ENCODE peak calls at places on chromosomes 3 and 15, in five cellular contexts. One of them, this sample, is unnamed.

GRCh38 chr15:91535856-91536500 is 317.5 kb upstream of the SLCO3A1 start:
- DNase-seq in GM12865: no peak
- DNase-seq in CD8-positive, alpha-beta T cell: no peak
- DNase-seq in fibroblast of pulmonary artery: no peak
- DNase-seq in IMR-90: no peak
- DNase-seq in this sample: peak; percentile 64

GRCh38 chr15:61115679-61116078 is 113.4 kb downstream of the RORA start:
- DNase-seq in IMR-90: peak; percentile 3
- DNase-seq in fibroblast of pulmonary artery: no peak
- DNase-seq in GM12865: no peak
- DNase-seq in CD8-positive, alpha-beta T cell: no peak
- DNase-seq in this sample: peak; percentile 12

GRCh38 chr3:187274977-187275338 is 16.6 kb downstream of the MASP1 start:
- DNase-seq in fibroblast of pulmonary artery: no peak
- DNase-seq in IMR-90: no peak
- DNase-seq in CD8-positive, alpha-beta T cell: no peak
- DNase-seq in GM12865: no peak
- DNase-seq in this sample: no peak

GRCh38 chr3:185042357-185042756 is 110.5 kb downstream of the C3orf70 start:
- DNase-seq in IMR-90: no peak
- DNase-seq in fibroblast of pulmonary artery: no peak
- DNase-seq in CD8-positive, alpha-beta T cell: no peak
- DNase-seq in GM12865: no peak
- DNase-seq in this sample: no peak

GRCh38 chr3:146581080-146581601 is 24.0 kb downstream of the PLSCR5 start:
- DNase-seq in IMR-90: no peak
- DNase-seq in GM12865: no peak
- DNase-seq in CD8-positive, alpha-beta T cell: no peak
- DNase-seq in fibroblast of pulmonary artery: peak; percentile 38
- DNase-seq in this sample: no peak

GRCh38 chr3:36993326-36994283 is at the start of gene MLH1:
- DNase-seq in IMR-90: peak; percentile 100
- DNase-seq in GM12865: peak; percentile 100
- DNase-seq in CD8-positive, alpha-beta T cell: peak; percentile 97
- DNase-seq in fibroblast of pulmonary artery: peak; percentile 100
- DNase-seq in this sample: peak; percentile 100

GRCh38 chr3:16063603-16064002 is 110.9 kb upstream of the GALNT15 start:
- DNase-seq in IMR-90: no peak
- DNase-seq in CD8-positive, alpha-beta T cell: no peak
- DNase-seq in GM12865: no peak
- DNase-seq in fibroblast of pulmonary artery: no peak
- DNase-seq in this sample: no peak

GRCh38 chr3:102796856-102797255 is 362.0 kb downstream of the ZPLD1 start:
- DNase-seq in CD8-positive, alpha-beta T cell: no peak
- DNase-seq in GM12865: no peak
- DNase-seq in IMR-90: no peak
- DNase-seq in fibroblast of pulmonary artery: no peak
- DNase-seq in this sample: no peak

GRCh38 chr3:117217355-117217754 is 507.8 kb downstream of the TUSC7 start:
- DNase-seq in IMR-90: peak; percentile 74
- DNase-seq in fibroblast of pulmonary artery: no peak
- DNase-seq in GM12865: no peak
- DNase-seq in CD8-positive, alpha-beta T cell: no peak
- DNase-seq in this sample: no peak

GRCh38 chr15:70217246-70218160 is 119.8 kb upstream of the TLE3 start:
- DNase-seq in GM12865: no peak
- DNase-seq in fibroblast of pulmonary artery: no peak
- DNase-seq in IMR-90: no peak
- DNase-seq in CD8-positive, alpha-beta T cell: no peak
- DNase-seq in this sample: no peak

GRCh38 chr3:55963611-55964010 is 476.5 kb upstream of the WNT5A start:
- DNase-seq in fibroblast of pulmonary artery: no peak
- DNase-seq in CD8-positive, alpha-beta T cell: no peak
- DNase-seq in GM12865: no peak
- DNase-seq in IMR-90: no peak
- DNase-seq in this sample: no peak

GRCh38 chr15:88900309-88900981 is 5.1 kb upstream of the HAPLN3 start:
- DNase-seq in IMR-90: peak; percentile 58
- DNase-seq in fibroblast of pulmonary artery: peak; percentile 33
- DNase-seq in CD8-positive, alpha-beta T cell: no peak
- DNase-seq in GM12865: no peak
- DNase-seq in this sample: peak; percentile 36

GRCh38 chr15:51281368-51281967 is 56.9 kb downstream of the CYP19A1 start:
- DNase-seq in CD8-positive, alpha-beta T cell: no peak
- DNase-seq in fibroblast of pulmonary artery: peak; percentile 78
- DNase-seq in GM12865: peak; percentile 65
- DNase-seq in IMR-90: peak; percentile 53
- DNase-seq in this sample: peak; percentile 53

GRCh38 chr3:194075088-194075615 is 60.8 kb upstream of the HES1 start:
- DNase-seq in fibroblast of pulmonary artery: no peak
- DNase-seq in IMR-90: no peak
- DNase-seq in GM12865: no peak
- DNase-seq in CD8-positive, alpha-beta T cell: no peak
- DNase-seq in this sample: no peak

GRCh38 chr3:45776291-45776576 is 20.1 kb downstream of the SLC6A20 start:
- DNase-seq in IMR-90: no peak
- DNase-seq in fibroblast of pulmonary artery: no peak
- DNase-seq in GM12865: no peak
- DNase-seq in CD8-positive, alpha-beta T cell: no peak
- DNase-seq in this sample: no peak

GRCh38 chr3:113532698-113533533 is 561 bp downstream of the SIDT1 start:
- DNase-seq in GM12865: peak; percentile 69
- DNase-seq in fibroblast of pulmonary artery: no peak
- DNase-seq in CD8-positive, alpha-beta T cell: peak; percentile 74
- DNase-seq in IMR-90: no peak
- DNase-seq in this sample: peak; percentile 3

GRCh38 chr3:187986514-187986934 is 167.4 kb upstream of the LPP start:
- DNase-seq in CD8-positive, alpha-beta T cell: no peak
- DNase-seq in fibroblast of pulmonary artery: peak; percentile 84
- DNase-seq in IMR-90: peak; percentile 96
- DNase-seq in GM12865: no peak
- DNase-seq in this sample: peak; percentile 87

GRCh38 chr3:113249111-113249510 is 37.8 kb downstream of the BOC start:
- DNase-seq in fibroblast of pulmonary artery: peak; percentile 76
- DNase-seq in GM12865: no peak
- DNase-seq in CD8-positive, alpha-beta T cell: no peak
- DNase-seq in IMR-90: peak; percentile 88
- DNase-seq in this sample: peak; percentile 83

GRCh38 chr3:13494463-13495350 is 14.6 kb downstream of the HDAC11 start:
- DNase-seq in fibroblast of pulmonary artery: peak; percentile 39
- DNase-seq in IMR-90: peak; percentile 21
- DNase-seq in CD8-positive, alpha-beta T cell: no peak
- DNase-seq in GM12865: peak; percentile 46
- DNase-seq in this sample: no peak

GRCh38 chr15:72280751-72281150 is 8.4 kb upstream of the PARP6 start:
- DNase-seq in IMR-90: no peak
- DNase-seq in GM12865: no peak
- DNase-seq in CD8-positive, alpha-beta T cell: no peak
- DNase-seq in fibroblast of pulmonary artery: no peak
- DNase-seq in this sample: no peak

GRCh38 chr15:72272997-72273352 is 621 bp upstream of the PARP6 start:
- DNase-seq in fibroblast of pulmonary artery: no peak
- DNase-seq in GM12865: no peak
- DNase-seq in CD8-positive, alpha-beta T cell: no peak
- DNase-seq in IMR-90: no peak
- DNase-seq in this sample: no peak

GRCh38 chr15:72276326-72276700 is 4.0 kb upstream of the PARP6 start:
- DNase-seq in CD8-positive, alpha-beta T cell: no peak
- DNase-seq in GM12865: no peak
- DNase-seq in IMR-90: peak; percentile 7
- DNase-seq in fibroblast of pulmonary artery: no peak
- DNase-seq in this sample: no peak

GRCh38 chr15:72281713-72282112 is 9.4 kb upstream of the PARP6 start:
- DNase-seq in GM12865: peak; percentile 73
- DNase-seq in CD8-positive, alpha-beta T cell: no peak
- DNase-seq in fibroblast of pulmonary artery: no peak
- DNase-seq in IMR-90: no peak
- DNase-seq in this sample: no peak

GRCh38 chr15:72278737-72279136 is 6.4 kb upstream of the PARP6 start:
- DNase-seq in GM12865: no peak
- DNase-seq in IMR-90: no peak
- DNase-seq in fibroblast of pulmonary artery: no peak
- DNase-seq in CD8-positive, alpha-beta T cell: no peak
- DNase-seq in this sample: no peak
- TF ChIP-seq CTCF in GM12865: no peak
- TF ChIP-seq CTCF in IMR-90: no peak
- TF ChIP-seq CTCF in fibroblast of pulmonary artery: no peak
- TF ChIP-seq CTCF in CD8-positive, alpha-beta T cell: no peak
- TF ChIP-seq CTCF in this sample: no peak

GRCh38 chr15:24772256-24772655 is 96.7 kb downstream of the NPAP1 start:
- DNase-seq in GM12865: no peak
- DNase-seq in CD8-positive, alpha-beta T cell: no peak
- DNase-seq in IMR-90: no peak
- DNase-seq in fibroblast of pulmonary artery: no peak
- DNase-seq in this sample: no peak
- H3K4me3 ChIP-seq in GM12865: no peak overlapping the region
- H3K4me3 ChIP-seq in CD8-positive, alpha-beta T cell: peak overlapping the region; percentile 56
- H3K4me3 ChIP-seq in IMR-90: no peak overlapping the region
- H3K4me3 ChIP-seq in fibroblast of pulmonary artery: peak overlapping the region; percentile 45
- H3K4me3 ChIP-seq in this sample: peak overlapping the region; percentile 50

GRCh38 chr15:73530649-73531048 is 87.7 kb downstream of the REC114 start:
- DNase-seq in CD8-positive, alpha-beta T cell: no peak
- DNase-seq in GM12865: no peak
- DNase-seq in IMR-90: peak; percentile 10
- DNase-seq in fibroblast of pulmonary artery: no peak
- DNase-seq in this sample: no peak

GRCh38 chr15:73524919-73525318 is 82.0 kb downstream of the REC114 start:
- DNase-seq in IMR-90: no peak
- DNase-seq in CD8-positive, alpha-beta T cell: no peak
- DNase-seq in GM12865: no peak
- DNase-seq in fibroblast of pulmonary artery: no peak
- DNase-seq in this sample: no peak

GRCh38 chr15:73522011-73522410 is 79.0 kb downstream of the REC114 start:
- DNase-seq in GM12865: no peak
- DNase-seq in CD8-positive, alpha-beta T cell: no peak
- DNase-seq in fibroblast of pulmonary artery: no peak
- DNase-seq in IMR-90: no peak
- DNase-seq in this sample: no peak

DNA sequence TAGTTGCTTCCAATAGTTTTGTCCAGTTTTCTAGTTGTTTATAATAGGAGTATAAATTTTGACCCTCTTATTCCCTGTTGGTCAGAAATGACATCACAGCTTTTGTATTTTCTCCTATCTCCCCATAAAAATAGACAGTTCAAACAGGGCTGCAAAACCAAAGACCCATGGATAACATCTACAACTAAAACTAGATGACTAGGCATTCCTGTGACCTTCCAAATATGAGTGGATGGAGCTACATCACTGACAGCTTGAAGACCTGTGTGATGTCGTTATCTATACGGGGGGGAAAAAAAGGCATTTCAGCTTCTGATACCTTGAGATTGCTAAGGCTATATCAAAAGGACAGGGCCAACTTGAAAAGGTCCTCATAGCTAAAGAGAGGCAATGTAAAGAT is 84.6 kb downstream of the REC114 start:
- DNase-seq in IMR-90: no peak
- DNase-seq in GM12865: no peak
- DNase-seq in CD8-positive, alpha-beta T cell: no peak
- DNase-seq in fibroblast of pulmonary artery: no peak
- DNase-seq in this sample: no peak
- TF ChIP-seq CTCF in IMR-90: no peak
- TF ChIP-seq CTCF in GM12865: no peak
- TF ChIP-seq CTCF in CD8-positive, alpha-beta T cell: no peak
- TF ChIP-seq CTCF in fibroblast of pulmonary artery: no peak
- TF ChIP-seq CTCF in this sample: no peak

GRCh38 chr15:76198456-76199105 is 112.7 kb downstream of the ETFA start:
- DNase-seq in fibroblast of pulmonary artery: no peak
- DNase-seq in IMR-90: no peak
- DNase-seq in CD8-positive, alpha-beta T cell: no peak
- DNase-seq in GM12865: no peak
- DNase-seq in this sample: no peak
- H3K4me3 ChIP-seq in fibroblast of pulmonary artery: no peak overlapping the region
- H3K4me3 ChIP-seq in IMR-90: no peak overlapping the region
- H3K4me3 ChIP-seq in CD8-positive, alpha-beta T cell: no peak overlapping the region
- H3K4me3 ChIP-seq in GM12865: no peak overlapping the region
- H3K4me3 ChIP-seq in this sample: no peak overlapping the region

GRCh38 chr3:97658670-97659285 is 105.8 kb upstream of the ARL6 start:
- DNase-seq in CD8-positive, alpha-beta T cell: no peak
- DNase-seq in IMR-90: peak; percentile 2
- DNase-seq in GM12865: peak; percentile 27
- DNase-seq in fibroblast of pulmonary artery: peak; percentile 35
- DNase-seq in this sample: peak; percentile 19
- TF ChIP-seq CTCF in CD8-positive, alpha-beta T cell: no peak
- TF ChIP-seq CTCF in IMR-90: peak; percentile 40
- TF ChIP-seq CTCF in GM12865: peak; percentile 60
- TF ChIP-seq CTCF in fibroblast of pulmonary artery: peak; percentile 75
- TF ChIP-seq CTCF in this sample: peak; percentile 70

This sample was measured in astrocyte of the spinal cord.